ENCODE peak calls at places on chromosomes 12 and 14, in six cellular contexts. X is cardiac muscle cell; B is neural crest cell; S is kidney epithelial cell; D is stimulated activated CD4-positive, alpha-beta T cell treated with anti-CD3 and anti-CD28 coated beads, Interleukin-4, amount 100 ng/mL, for 48 hours; T is small intestine. R is an unnamed sample.

GRCh38 chr14:95157987-95158712 is 821 bp upstream of the DICER1 start:
- DNase-seq in T (no peak), B (no peak), S (no peak), X (no peak), D (peak), R (no peak)

GRCh38 chr12:79635676-79636075 is 55.1 kb downstream of the PAWR start:
- DNase-seq in S (no peak), B (no peak), D (no peak), T (no peak), X (no peak), R (peak)

GRCh38 chr14:105329411-105330200 is 15.1 kb downstream of the PACS2 start:
- DNase-seq in B (no peak), S (no peak), D (no peak), T (no peak), X (no peak), R (no peak)

GRCh38 chr12:45286621-45287020 is 70.7 kb downstream of the ANO6 start:
- DNase-seq in X (no peak), B (no peak), T (no peak), D (no peak), S (no peak), R (no peak)

GRCh38 chr12:105280966-105281693 is 45.2 kb upstream of the APPL2 start:
- DNase-seq in X (no peak), D (no peak), B (no peak), S (no peak), T (peak), R (no peak)

GRCh38 chr14:90883782-90884181 is 67.6 kb upstream of the TTC7B start:
- DNase-seq in D (no peak), X (no peak), B (no peak), T (no peak), S (no peak), R (peak)

GRCh38 chr12:32455607-32456063 is 56.3 kb downstream of the FGD4 start:
- DNase-seq in S (no peak), D (no peak), X (peak), B (peak), T (peak), R (peak)

GRCh38 chr14:35398095-35398584 is 6.4 kb downstream of the NFKBIA start:
- DNase-seq in X (no peak), D (no peak), B (no peak), S (no peak), T (peak), R (no peak)

GRCh38 chr14:104291123-104292000 is 153.0 kb downstream of the KIF26A start:
- DNase-seq in D (no peak), B (no peak), S (no peak), X (peak), T (peak), R (no peak)

GRCh38 chr14:73014105-73014504 is 12.8 kb downstream of the ZFYVE1 start:
- DNase-seq in S (no peak), B (no peak), D (no peak), T (no peak), X (no peak), R (no peak)

GRCh38 chr12:132866251-132866828 is 21.1 kb downstream of the CHFR start:
- DNase-seq in S (no peak), X (no peak), T (no peak), B (no peak), D (no peak), R (peak)

GRCh38 chr12:122730215-122731014 is at the start of gene HCAR1:
- DNase-seq in X (no peak), S (no peak), T (no peak), D (peak), B (no peak), R (no peak)

GRCh38 chr12:95880895-95881294 is 22.1 kb downstream of the SNRPF start:
- DNase-seq in S (no peak), D (no peak), T (no peak), X (no peak), B (no peak), R (no peak)

GRCh38 chr12:11730299-11731041 is 81.0 kb downstream of the ETV6 start:
- DNase-seq in X (no peak), T (peak), S (no peak), B (no peak), D (no peak), R (no peak)

GRCh38 chr12:121996945-121997612 is 24.6 kb upstream of the BCL7A start:
- DNase-seq in X (peak), S (no peak), B (no peak), T (no peak), D (no peak), R (no peak)

GRCh38 chr14:74425525-74426201 is 347 bp downstream of the SYNDIG1L start:
- DNase-seq in B (peak), T (no peak), S (no peak), D (peak), X (peak), R (no peak)

GRCh38 chr14:75879031-75879430 is 102.8 kb downstream of the TGFB3 start:
- DNase-seq in S (no peak), D (no peak), B (no peak), T (no peak), X (no peak), R (peak)

GRCh38 chr14:44180975-44181374 is 326.1 kb downstream of the FSCB start:
- DNase-seq in X (no peak), D (no peak), T (no peak), B (no peak), S (no peak), R (no peak)

GRCh38 chr14:105071326-105071725 is 6.1 kb upstream of the GPR132 start:
- DNase-seq in B (no peak), S (no peak), X (no peak), D (no peak), T (no peak), R (no peak)

GRCh38 chr12:44537354-44537753 is 338.8 kb downstream of the NELL2 start:
- DNase-seq in S (no peak), D (no peak), T (no peak), X (no peak), B (no peak), R (no peak)

GRCh38 chr12:27709932-27710591 is 570 bp upstream of the MRPS35 start:
- DNase-seq in D (no peak), T (peak), B (no peak), S (no peak), X (peak), R (no peak)

GRCh38 chr12:106138279-106138645 is 492 bp downstream of the NUAK1 start:
- DNase-seq in B (peak), T (no peak), S (no peak), X (peak), D (no peak), R (no peak)

GRCh38 chr12:29148958-29149690 is at the start of gene FAR2:
- DNase-seq in D (peak), S (no peak), B (peak), X (peak), T (peak), R (no peak)

GRCh38 chr12:16520328-16520727 is 85.6 kb downstream of the LMO3 start:
- DNase-seq in B (no peak), X (no peak), S (no peak), D (no peak), T (no peak), R (no peak)

GRCh38 chr14:25041484-25041883 is 8.5 kb downstream of the STXBP6 start:
- DNase-seq in S (no peak), X (no peak), B (no peak), T (peak), D (no peak), R (no peak)

GRCh38 chr12:97877404-97877803 is 414.8 kb downstream of the RMST start:
- DNase-seq in B (no peak), S (no peak), X (no peak), D (no peak), T (no peak), R (no peak)

GRCh38 chr12:47896633-47897032 is 8.2 kb downstream of the VDR start:
- DNase-seq in D (no peak), S (peak), B (no peak), T (peak), X (no peak), R (no peak)

GRCh38 chr14:52067873-52068740 is 752 bp downstream of the NID2 start:
- DNase-seq in D (peak), X (peak), B (peak), S (no peak), T (no peak), R (no peak)

GRCh38 chr14:76957224-76957881 is 71.2 kb downstream of the IRF2BPL start:
- DNase-seq in B (no peak), T (no peak), D (no peak), S (no peak), X (no peak), R (no peak)

GRCh38 chr14:105157872-105158271 is 10.7 kb downstream of the JAG2 start:
- DNase-seq in S (no peak), X (no peak), T (no peak), D (no peak), B (no peak), R (no peak)

GRCh38 chr12:23893611-23894010 is 55.9 kb downstream of the SOX5 start:
- DNase-seq in S (no peak), X (no peak), B (no peak), T (no peak), D (no peak), R (no peak)

GRCh38 chr14:73026845-73027542 is at the start of gene ZFYVE1:
- DNase-seq in T (peak), X (peak), D (peak), B (peak), S (peak), R (peak)

GRCh38 chr14:59305231-59305630 is 116.8 kb downstream of the DAAM1 start:
- DNase-seq in D (no peak), S (no peak), T (no peak), X (no peak), B (no peak), R (no peak)

GRCh38 chr12:10722502-10722904 is 620 bp downstream of the YBX3 start:
- DNase-seq in B (peak), S (no peak), X (peak), T (peak), D (peak), R (no peak)

GRCh38 chr14:73695997-73696396 is 18.2 kb downstream of the PNMA1 start:
- DNase-seq in S (no peak), T (no peak), D (no peak), X (no peak), B (no peak), R (no peak)

GRCh38 chr12:49882248-49882850 is 21.4 kb downstream of the FAIM2 start:
- DNase-seq in T (no peak), D (no peak), B (no peak), S (no peak), X (no peak), R (no peak)

GRCh38 chr14:74955229-74955999 is at the start of gene PGF:
- DNase-seq in B (peak), T (peak), S (no peak), X (peak), D (peak), R (no peak)

GRCh38 chr12:115932073-115932472 is 345.4 kb downstream of the MED13L start:
- DNase-seq in D (no peak), X (no peak), S (no peak), T (no peak), B (no peak), R (no peak)